ENCODE peak calls at places on chromosomes 6 and 20, in four cellular contexts. One of them, this sample, is unnamed.

GRCh38 chr6:84137051-84137375 is 90.4 kb downstream of the CEP162 start:
- DNase-seq in CD8-positive, alpha-beta T cell: no peak
- DNase-seq in A673: peak; percentile 85
- DNase-seq in GM20000: no peak
- DNase-seq in this sample: no peak

GRCh38 chr6:102458990-102459389 is 1065.5 kb downstream of the GRIK2 start:
- DNase-seq in CD8-positive, alpha-beta T cell: no peak
- DNase-seq in A673: no peak
- DNase-seq in GM20000: no peak
- DNase-seq in this sample: no peak

GRCh38 chr6:71531006-71531405 is 242.4 kb downstream of the OGFRL1 start:
- DNase-seq in CD8-positive, alpha-beta T cell: no peak
- DNase-seq in A673: no peak
- DNase-seq in GM20000: no peak
- DNase-seq in this sample: no peak

GRCh38 chr6:41288025-41288777 is 1.7 kb upstream of the TREM1 start:
- DNase-seq in CD8-positive, alpha-beta T cell: no peak
- DNase-seq in A673: no peak
- DNase-seq in GM20000: peak; percentile 40
- DNase-seq in this sample: no peak

GRCh38 chr6:39714802-39715201 is 10.4 kb downstream of the KIF6 start:
- DNase-seq in CD8-positive, alpha-beta T cell: no peak
- DNase-seq in A673: no peak
- DNase-seq in GM20000: no peak
- DNase-seq in this sample: no peak

GRCh38 chr6:36837686-36838085 is 1.6 kb downstream of the CPNE5 start:
- DNase-seq in CD8-positive, alpha-beta T cell: no peak
- DNase-seq in A673: no peak
- DNase-seq in GM20000: no peak
- DNase-seq in this sample: no peak

GRCh38 chr6:151054304-151054703 is 185.5 kb upstream of the AKAP12 start:
- DNase-seq in CD8-positive, alpha-beta T cell: no peak
- DNase-seq in A673: no peak
- DNase-seq in GM20000: no peak
- DNase-seq in this sample: no peak

GRCh38 chr6:158642805-158643489 is 1.6 kb downstream of the DYNLT1 start:
- DNase-seq in CD8-positive, alpha-beta T cell: no peak
- DNase-seq in A673: no peak
- DNase-seq in GM20000: no peak
- DNase-seq in this sample: no peak

GRCh38 chr6:31270788-31271640 is 878 bp downstream of the HLA-C start:
- DNase-seq in CD8-positive, alpha-beta T cell: peak; percentile 59
- DNase-seq in A673: peak; percentile 57
- DNase-seq in GM20000: peak; percentile 63
- DNase-seq in this sample: peak; percentile 66

GRCh38 chr6:111551521-111552231 is 54.0 kb downstream of the TRAF3IP2 start:
- DNase-seq in CD8-positive, alpha-beta T cell: no peak
- DNase-seq in A673: peak; percentile 37
- DNase-seq in GM20000: no peak
- DNase-seq in this sample: no peak

GRCh38 chr6:26366504-26366903 is 1.5 kb downstream of the BTN3A2 start:
- DNase-seq in CD8-positive, alpha-beta T cell: no peak
- DNase-seq in A673: no peak
- DNase-seq in GM20000: no peak
- DNase-seq in this sample: no peak

GRCh38 chr20:58251348-58251978 is 23.0 kb upstream of the ANKRD60 start:
- DNase-seq in CD8-positive, alpha-beta T cell: no peak
- DNase-seq in A673: no peak
- DNase-seq in GM20000: no peak
- DNase-seq in this sample: no peak

GRCh38 chr20:62318411-62319345 is 15.9 kb downstream of the ADRM1 start:
- DNase-seq in CD8-positive, alpha-beta T cell: no peak
- DNase-seq in A673: no peak
- DNase-seq in GM20000: no peak
- DNase-seq in this sample: no peak

GRCh38 chr6:4647414-4648365 is 128.5 kb upstream of the CDYL start:
- DNase-seq in CD8-positive, alpha-beta T cell: no peak
- DNase-seq in A673: peak; percentile 89
- DNase-seq in GM20000: no peak
- DNase-seq in this sample: no peak

GRCh38 chr6:81749704-81750103 is 2.8 kb downstream of the TENT5A start:
- DNase-seq in CD8-positive, alpha-beta T cell: no peak
- DNase-seq in A673: no peak
- DNase-seq in GM20000: no peak
- DNase-seq in this sample: no peak

GRCh38 chr6:151493495-151494234 is at the start of gene CCDC170:
- DNase-seq in CD8-positive, alpha-beta T cell: no peak
- DNase-seq in A673: peak; percentile 35
- DNase-seq in GM20000: peak; percentile 39
- DNase-seq in this sample: no peak

GRCh38 chr6:43506667-43507471 is 3.3 kb downstream of the LRRC73 start:
- DNase-seq in CD8-positive, alpha-beta T cell: peak; percentile 70
- DNase-seq in A673: peak; percentile 83
- DNase-seq in GM20000: peak; percentile 90
- DNase-seq in this sample: peak; percentile 76

GRCh38 chr6:108417027-108417426 is 122.2 kb downstream of the AFG1L start:
- DNase-seq in CD8-positive, alpha-beta T cell: no peak
- DNase-seq in A673: no peak
- DNase-seq in GM20000: no peak
- DNase-seq in this sample: no peak

GRCh38 chr6:6058054-6058444 is 51.3 kb upstream of the NRN1 start:
- DNase-seq in CD8-positive, alpha-beta T cell: no peak
- DNase-seq in A673: no peak
- DNase-seq in GM20000: no peak
- DNase-seq in this sample: no peak

GRCh38 chr6:141669141-141669540 is 463.6 kb upstream of the GJE1 start:
- DNase-seq in CD8-positive, alpha-beta T cell: no peak
- DNase-seq in A673: no peak
- DNase-seq in GM20000: no peak
- DNase-seq in this sample: no peak

GRCh38 chr6:170057034-170057734 is 233.7 kb downstream of the DLL1 start:
- DNase-seq in CD8-positive, alpha-beta T cell: no peak
- DNase-seq in A673: no peak
- DNase-seq in GM20000: no peak
- DNase-seq in this sample: no peak

GRCh38 chr6:148840256-148840655 is 93.4 kb downstream of the UST start:
- DNase-seq in CD8-positive, alpha-beta T cell: no peak
- DNase-seq in A673: no peak
- DNase-seq in GM20000: no peak
- DNase-seq in this sample: no peak

GRCh38 chr6:92777146-92777740 is 642.1 kb downstream of the EPHA7 start:
- DNase-seq in CD8-positive, alpha-beta T cell: no peak
- DNase-seq in A673: peak; percentile 50
- DNase-seq in GM20000: no peak
- DNase-seq in this sample: no peak

GRCh38 chr6:12395898-12396297 is 105.7 kb downstream of the EDN1 start:
- DNase-seq in CD8-positive, alpha-beta T cell: no peak
- DNase-seq in A673: no peak
- DNase-seq in GM20000: no peak
- DNase-seq in this sample: no peak
- TF ChIP-seq CTCF in CD8-positive, alpha-beta T cell: no peak
- TF ChIP-seq CTCF in A673: no peak
- TF ChIP-seq CTCF in GM20000: no peak
- TF ChIP-seq CTCF in this sample: no peak

GRCh38 chr20:1209447-1210387 is 6.5 kb downstream of the C20orf202 start:
- DNase-seq in CD8-positive, alpha-beta T cell: no peak
- DNase-seq in A673: no peak
- DNase-seq in GM20000: no peak
- DNase-seq in this sample: no peak
- TF ChIP-seq CTCF in CD8-positive, alpha-beta T cell: no peak
- TF ChIP-seq CTCF in A673: peak; percentile 12
- TF ChIP-seq CTCF in GM20000: no peak
- TF ChIP-seq CTCF in this sample: no peak

GRCh38 chr6:19369770-19370169 is 467.4 kb upstream of the ID4 start:
- DNase-seq in CD8-positive, alpha-beta T cell: no peak
- DNase-seq in A673: no peak
- DNase-seq in GM20000: no peak
- DNase-seq in this sample: no peak

DNA sequence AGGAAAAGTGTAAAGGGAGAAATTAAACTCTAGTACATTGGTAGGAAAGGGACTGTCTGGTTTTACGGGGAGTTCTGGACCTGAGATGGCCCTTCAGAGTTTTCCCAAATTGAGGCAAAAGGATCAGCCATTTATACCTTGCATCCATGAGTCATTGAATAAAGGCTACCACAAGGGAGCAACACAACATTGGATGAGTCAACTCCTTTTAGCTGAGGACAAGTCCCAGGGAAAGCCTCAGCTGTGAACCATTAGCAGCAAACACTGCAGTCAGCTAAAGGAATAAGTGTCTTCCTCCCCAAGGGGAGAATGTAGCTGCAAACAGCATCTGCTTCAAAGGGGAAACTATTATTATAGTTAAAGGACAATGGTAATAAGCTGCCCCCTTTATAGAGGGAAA is 468.7 kb upstream of the ID4 start:
- DNase-seq in CD8-positive, alpha-beta T cell: no peak
- DNase-seq in A673: peak; percentile 14
- DNase-seq in GM20000: no peak
- DNase-seq in this sample: no peak
- TF ChIP-seq CTCF in CD8-positive, alpha-beta T cell: no peak
- TF ChIP-seq CTCF in A673: no peak
- TF ChIP-seq CTCF in GM20000: no peak
- TF ChIP-seq CTCF in this sample: no peak

GRCh38 chr6:118965843-118966242 is 30.9 kb upstream of the MCM9 start:
- DNase-seq in CD8-positive, alpha-beta T cell: no peak
- DNase-seq in A673: no peak
- DNase-seq in GM20000: no peak
- DNase-seq in this sample: no peak

GRCh38 chr6:118965354-118965753 is 30.4 kb upstream of the MCM9 start:
- DNase-seq in CD8-positive, alpha-beta T cell: no peak
- DNase-seq in A673: no peak
- DNase-seq in GM20000: no peak
- DNase-seq in this sample: no peak

GRCh38 chr6:118959903-118960302 is 24.9 kb upstream of the MCM9 start:
- DNase-seq in CD8-positive, alpha-beta T cell: no peak
- DNase-seq in A673: no peak
- DNase-seq in GM20000: no peak
- DNase-seq in this sample: no peak

GRCh38 chr6:118967239-118967638 is 32.3 kb upstream of the MCM9 start:
- DNase-seq in CD8-positive, alpha-beta T cell: no peak
- DNase-seq in A673: no peak
- DNase-seq in GM20000: no peak
- DNase-seq in this sample: no peak

DNA sequence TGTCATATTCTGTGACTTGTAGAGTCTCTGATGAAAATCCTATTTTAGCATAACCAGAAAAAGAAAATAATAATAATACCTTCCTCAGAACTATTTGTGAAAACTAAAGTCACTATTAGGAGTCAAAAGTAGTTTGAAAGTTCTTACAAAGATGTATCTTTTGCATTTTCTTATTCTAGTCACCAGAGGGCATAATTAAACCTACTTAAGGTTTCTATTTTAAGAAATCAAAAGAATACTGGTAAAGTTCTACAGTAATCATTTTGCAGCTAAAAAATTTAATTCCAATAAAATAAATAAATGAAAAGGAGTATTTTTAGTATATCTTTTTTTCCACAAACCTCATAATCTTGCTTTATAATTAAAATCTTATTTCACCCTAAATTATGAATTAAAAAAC is 28.0 kb upstream of the MCM9 start:
- DNase-seq in CD8-positive, alpha-beta T cell: no peak
- DNase-seq in A673: peak; percentile 11
- DNase-seq in GM20000: no peak
- DNase-seq in this sample: no peak
- TF ChIP-seq CTCF in CD8-positive, alpha-beta T cell: peak; percentile 49
- TF ChIP-seq CTCF in A673: peak; percentile 53
- TF ChIP-seq CTCF in GM20000: no peak
- TF ChIP-seq CTCF in this sample: no peak